ENCODE peak calls at places on chromosome 10, in four cellular contexts. I, M, D and U are unnamed samples.

GRCh38 chr10:43683451-43684197 is 34.9 kb upstream of the ZNF32 start:
- DNase-seq in I (peak; percentile 58), M (no peak), D (peak; percentile 19), U (peak; percentile 72)

GRCh38 chr10:21953585-21954057 is 49.9 kb downstream of the DNAJC1 start:
- DNase-seq in I (peak; percentile 55), M (no peak), D (peak; percentile 36), U (no peak)

GRCh38 chr10:24866615-24867583 is 85.5 kb downstream of the PRTFDC1 start:
- DNase-seq in I (peak; percentile 77), M (no peak), D (peak; percentile 6), U (no peak)

GRCh38 chr10:127216786-127217185 is 20.4 kb upstream of the INSYN2A start:
- DNase-seq in I (no peak), M (no peak), D (no peak), U (no peak)

GRCh38 chr10:132963430-132963960 is 21.1 kb upstream of the CFAP46 start:
- DNase-seq in I (no peak), M (no peak), D (no peak), U (no peak)

GRCh38 chr10:70849582-70850016 is 33.9 kb downstream of the SGPL1 start:
- DNase-seq in I (no peak), M (no peak), D (peak; percentile 90), U (no peak)

GRCh38 chr10:17088118-17088806 is 41.3 kb downstream of the CUBN start:
- DNase-seq in I (no peak), M (no peak), D (peak; percentile 9), U (no peak)

GRCh38 chr10:106380706-106381105 is 783.8 kb downstream of the SORCS1 start:
- DNase-seq in I (no peak), M (no peak), D (no peak), U (no peak)

GRCh38 chr10:116241642-116242405 is 31.2 kb downstream of the GFRA1 start:
- DNase-seq in I (no peak), M (no peak), D (no peak), U (no peak)

GRCh38 chr10:28429045-28429444 is 103.9 kb upstream of the WAC start:
- DNase-seq in I (no peak), M (no peak), D (no peak), U (no peak)

GRCh38 chr10:69835875-69836727 is 34.4 kb downstream of the COL13A1 start:
- DNase-seq in I (no peak), M (no peak), D (no peak), U (no peak)

GRCh38 chr10:114151486-114151885 is 22.5 kb downstream of the CCDC186 start:
- DNase-seq in I (no peak), M (no peak), D (peak; percentile 21), U (no peak)

GRCh38 chr10:117468665-117469064 is 73.9 kb upstream of the EMX2 start:
- DNase-seq in I (no peak), M (no peak), D (no peak), U (no peak)

GRCh38 chr10:63919576-63920279 is 398.5 kb downstream of the REEP3 start:
- DNase-seq in I (no peak), M (no peak), D (no peak), U (no peak)

GRCh38 chr10:86876748-86877147 is 80.7 kb downstream of the MMRN2 start:
- DNase-seq in I (no peak), M (no peak), D (no peak), U (no peak)

GRCh38 chr10:32072025-32072787 is 16.0 kb upstream of the KIF5B start:
- DNase-seq in I (no peak), M (no peak), D (no peak), U (no peak)

GRCh38 chr10:97849491-97850402 is at the start of gene GOLGA7B:
- DNase-seq in I (peak; percentile 42), M (no peak), D (peak; percentile 5), U (peak; percentile 86)

GRCh38 chr10:71920540-71921318 is 43.5 kb upstream of the CHST3 start:
- DNase-seq in I (peak; percentile 84), M (no peak), D (no peak), U (no peak)

GRCh38 chr10:128040681-128041080 is 85.5 kb downstream of the MKI67 start:
- DNase-seq in I (no peak), M (no peak), D (no peak), U (no peak)

GRCh38 chr10:87861566-87861952 is 1.8 kb downstream of the KLLN start:
- DNase-seq in I (peak; percentile 84), M (peak; percentile 47), D (peak; percentile 82), U (no peak)

GRCh38 chr10:76303682-76304316 is 872.4 kb downstream of the LRMDA start:
- DNase-seq in I (peak; percentile 44), M (no peak), D (peak; percentile 81), U (peak; percentile 62)

DNA sequence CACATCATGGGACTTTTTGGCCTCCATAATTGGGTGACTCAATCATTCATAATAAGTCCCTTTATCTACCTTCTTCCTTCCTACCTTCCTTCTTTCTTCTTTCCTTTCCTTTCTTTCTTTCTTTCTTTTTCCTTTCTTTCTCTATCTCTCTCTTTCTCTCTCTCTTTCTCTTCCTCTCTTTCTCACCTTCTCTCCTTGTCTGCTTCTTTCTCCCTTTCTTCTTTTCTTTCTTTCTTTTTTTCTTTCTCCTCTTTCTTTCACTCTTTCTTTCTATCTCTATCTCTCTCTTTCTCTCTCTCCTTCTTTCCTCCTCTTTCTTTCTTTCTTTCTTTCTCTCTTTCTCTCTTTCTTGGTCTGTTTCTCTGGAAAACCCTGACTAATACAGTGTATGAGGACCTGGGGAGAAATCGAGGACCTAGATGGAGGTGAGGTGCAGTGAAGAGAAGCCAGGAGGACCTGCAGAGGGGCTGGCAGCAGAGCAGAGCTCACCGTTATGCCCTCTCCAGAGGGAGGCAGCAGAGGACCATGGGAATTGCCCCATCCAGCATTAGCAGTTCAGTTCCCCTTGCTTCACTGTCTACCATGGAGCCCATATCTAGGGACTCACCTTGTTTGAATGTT is 52.7 kb upstream of the BTRC start:
- DNase-seq in I (peak; percentile 68), M (no peak), D (peak; percentile 51), U (peak; percentile 49)
- TF ChIP-seq KDM1A in I (no peak), M (no peak), D (no peak), U (no peak)

DNA sequence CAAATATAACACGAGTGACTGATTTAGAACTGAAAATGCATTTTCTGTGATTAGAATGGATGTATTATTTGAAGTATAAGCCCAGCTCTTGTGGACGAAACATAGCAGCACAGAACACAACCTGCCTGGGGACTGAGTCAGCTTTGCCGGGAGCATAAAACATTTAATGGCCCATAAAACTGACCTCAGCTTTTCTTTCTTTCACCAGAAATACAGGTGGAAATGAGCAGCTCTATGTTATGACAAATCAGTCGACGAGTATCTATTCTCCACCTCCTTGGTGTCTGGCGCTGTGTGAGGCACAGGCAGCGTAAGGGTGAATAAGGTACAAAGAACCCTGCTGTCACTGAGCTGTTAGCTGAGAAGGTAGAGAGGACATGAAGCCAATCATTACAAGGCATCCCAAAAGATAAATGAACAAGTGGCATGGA is 471.6 kb upstream of the AKR1E2 start:
- DNase-seq in I (no peak), M (no peak), D (no peak), U (no peak)
- TF ChIP-seq HDAC6 in I (no peak), M (no peak), D (no peak), U (no peak)

DNA sequence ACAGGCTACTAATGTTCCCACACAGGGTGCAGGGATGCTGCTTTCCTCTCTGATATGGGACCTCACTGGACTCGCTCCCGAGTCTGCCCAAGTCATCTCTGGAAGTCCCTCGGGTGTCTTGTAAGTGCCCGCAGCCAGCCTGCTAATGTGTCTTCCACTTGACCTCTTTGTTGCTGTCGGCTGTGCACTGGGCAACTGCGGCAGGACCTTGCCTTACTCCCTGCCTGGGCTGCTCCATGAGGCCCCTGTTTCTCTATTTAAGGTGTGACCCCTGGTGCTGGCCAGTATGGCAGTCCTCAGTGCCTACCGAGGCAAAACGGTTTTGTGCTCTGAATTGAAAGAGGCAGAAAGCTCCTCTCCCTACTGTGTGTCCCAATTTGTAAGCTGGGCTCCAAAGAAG is 88.8 kb upstream of the DUSP5 start:
- DNase-seq in I (no peak), M (no peak), D (no peak), U (no peak)
- TF ChIP-seq KDM1A in I (no peak), M (no peak), D (no peak), U (no peak)

DNA sequence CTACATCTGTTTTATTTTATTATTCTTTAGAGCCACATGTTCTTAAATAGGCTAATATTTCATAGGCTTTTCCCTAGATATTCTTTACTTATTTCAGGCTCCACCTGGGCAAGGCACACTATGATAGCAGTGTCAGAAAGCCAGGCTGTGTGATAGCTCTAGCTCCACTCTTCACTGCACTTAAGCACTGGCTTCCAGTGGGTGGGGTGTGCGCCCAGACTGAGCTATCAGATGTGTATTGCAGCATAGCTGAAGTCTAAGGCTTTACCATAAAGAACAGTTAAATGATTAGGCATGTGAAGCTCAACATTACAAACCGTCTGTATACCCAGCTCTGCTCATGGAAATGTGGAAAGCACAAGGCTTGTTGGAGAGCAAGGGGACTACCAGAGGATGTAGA is 117.1 kb upstream of the CCDC6 start:
- DNase-seq in I (peak; percentile 15), M (no peak), D (no peak), U (no peak)
- TF ChIP-seq HDAC6 in I (no peak), M (no peak), D (no peak), U (no peak)